ENCODE peak calls at places on chromosome 20, in eight cellular contexts. F is substantia nigra; Z is T-cell; D is NCI-H1092 treated with DMSO at 0.1 percent for 48 hours; U is myocyte; E is activated CD4-positive, alpha-beta T cell treated with anti-CD3 and anti-CD28 coated beads, Interleukin-2, amount 50 U/mL, for 4 hours; S is CD4-positive, alpha-beta T cell; R is T-helper 9 cell. X is an unnamed sample.
A peak's percentile ranks its signal among the peaks of the same experiment; 100 is the strongest.

GRCh38 chr20:62354031-62354808 is 12.9 kb downstream of the LAMA5 start:
- DNase-seq in F (no peak), Z (no peak), D (no peak), U (no peak), E (no peak), S (no peak), R (no peak), X (no peak)

GRCh38 chr20:57289401-57290177 is 23.1 kb upstream of the BMP7 start:
- DNase-seq in F (peak; percentile 48), Z (no peak), D (no peak), U (no peak), E (no peak), S (no peak), R (no peak), X (no peak)

GRCh38 chr20:53660078-53660909 is 66.7 kb upstream of the ZNF217 start:
- DNase-seq in F (no peak), Z (no peak), D (no peak), U (peak; percentile 19), E (peak; percentile 53), S (no peak), R (peak; percentile 6), X (peak; percentile 10)

GRCh38 chr20:45704969-45705637 is at the start of gene WFDC10B:
- DNase-seq in F (no peak), Z (no peak), D (no peak), U (peak; percentile 47), E (no peak), S (no peak), R (no peak), X (no peak)

GRCh38 chr20:46220808-46221207 is 87.5 kb downstream of the CDH22 start:
- DNase-seq in F (no peak), Z (no peak), D (peak; percentile 43), U (peak; percentile 82), E (no peak), S (no peak), R (no peak), X (no peak)

GRCh38 chr20:41306061-41306727 is 11.3 kb downstream of the ZHX3 start:
- DNase-seq in F (no peak), Z (no peak), D (no peak), U (no peak), E (no peak), S (no peak), R (no peak), X (no peak)

GRCh38 chr20:59151820-59152219 is 11.8 kb upstream of the ZNF831 start:
- DNase-seq in F (no peak), Z (no peak), D (no peak), U (no peak), E (no peak), S (no peak), R (no peak), X (no peak)

GRCh38 chr20:32898721-32899120 is 40.0 kb downstream of the EFCAB8 start:
- DNase-seq in F (no peak), Z (no peak), D (no peak), U (no peak), E (no peak), S (no peak), R (no peak), X (no peak)

GRCh38 chr20:23302386-23302785 is 48.2 kb upstream of the NXT1 start:
- DNase-seq in F (no peak), Z (no peak), D (no peak), U (no peak), E (no peak), S (no peak), R (no peak), X (no peak)

GRCh38 chr20:19727251-19727847 is 30.7 kb upstream of the RIN2 start:
- DNase-seq in F (no peak), Z (no peak), D (no peak), U (no peak), E (no peak), S (no peak), R (no peak), X (no peak)

GRCh38 chr20:51206032-51206662 is 183.2 kb upstream of the KCNG1 start:
- DNase-seq in F (no peak), Z (no peak), D (no peak), U (no peak), E (no peak), S (no peak), R (no peak), X (no peak)

GRCh38 chr20:9460518-9460917 is 53.9 kb upstream of the LAMP5 start:
- DNase-seq in F (no peak), Z (no peak), D (no peak), U (peak; percentile 71), E (no peak), S (no peak), R (no peak), X (no peak)

GRCh38 chr20:8366303-8366923 is 234.3 kb downstream of the PLCB1 start:
- DNase-seq in F (no peak), Z (no peak), D (no peak), U (no peak), E (no peak), S (no peak), R (no peak), X (no peak)

GRCh38 chr20:58482416-58482815 is 32.8 kb downstream of the APCDD1L start:
- DNase-seq in F (no peak), Z (no peak), D (no peak), U (no peak), E (no peak), S (no peak), R (no peak), X (no peak)

GRCh38 chr20:39117486-39117885 is 155.3 kb downstream of the DHX35 start:
- DNase-seq in F (no peak), Z (no peak), D (peak; percentile 4), U (peak; percentile 20), E (no peak), S (no peak), R (no peak), X (no peak)

GRCh38 chr20:56171087-56172012 is 77.2 kb upstream of the MC3R start:
- DNase-seq in F (peak; percentile 5), Z (no peak), D (peak; percentile 10), U (no peak), E (no peak), S (no peak), R (no peak), X (no peak)

GRCh38 chr20:2509794-2510193 is 1.1 kb upstream of the ZNF343 start:
- DNase-seq in F (no peak), Z (no peak), D (no peak), U (no peak), E (no peak), S (no peak), R (no peak), X (no peak)

GRCh38 chr20:63698739-63699465 is 2.5 kb downstream of the TNFRSF6B start:
- DNase-seq in F (no peak), Z (no peak), D (no peak), U (peak; percentile 91), E (peak; percentile 32), S (no peak), R (no peak), X (no peak)

GRCh38 chr20:35947489-35947888 is 6.8 kb downstream of the SCAND1 start:
- DNase-seq in F (no peak), Z (peak; percentile 7), D (no peak), U (peak; percentile 10), E (no peak), S (no peak), R (no peak), X (no peak)

GRCh38 chr20:5674176-5674660 is 76.0 kb upstream of the SHLD1 start:
- DNase-seq in F (no peak), Z (no peak), D (no peak), U (no peak), E (peak; percentile 20), S (no peak), R (no peak), X (no peak)

GRCh38 chr20:4813839-4814695 is 92.4 kb downstream of the PRND start:
- DNase-seq in F (no peak), Z (peak; percentile 66), D (no peak), U (no peak), E (no peak), S (peak; percentile 54), R (peak; percentile 69), X (peak; percentile 59)

GRCh38 chr20:37918035-37918434 is 15.1 kb downstream of the VSTM2L start:
- DNase-seq in F (no peak), Z (no peak), D (no peak), U (no peak), E (no peak), S (no peak), R (no peak), X (no peak)

GRCh38 chr20:64268180-64268579 is 12.6 kb downstream of the PCMTD2 start:
- DNase-seq in F (no peak), Z (no peak), D (no peak), U (no peak), E (no peak), S (no peak), R (no peak), X (no peak)

X was measured in T-helper 17 cell.